ENCODE peak calls at places on chromosome 13, in six cellular contexts. Q is right lobe of liver; F is aorta; D is colonic mucosa; A is left lung; Y is CD4-positive, alpha-beta memory T cell. E is an unnamed sample. For H3K4me1, the result is how much of the 10 kb centered on the place peaks cover.

GRCh38 chr13:29569253-29570057 is 26.0 kb downstream of the SLC7A1 start:
- DNase-seq in Q (no peak), F (no peak), D (peak), A (no peak), Y (no peak), E (no peak)

GRCh38 chr13:93345642-93346220 is 119.1 kb downstream of the GPC6 start:
- DNase-seq in Q (no peak), F (no peak), D (no peak), A (no peak), Y (no peak), E (no peak)

GRCh38 chr13:103931396-103931795 is 865.2 kb upstream of the SLC10A2 start:
- DNase-seq in Q (no peak), F (no peak), D (no peak), A (no peak), Y (no peak), E (no peak)

GRCh38 chr13:86945596-86945995 is 725.6 kb upstream of the SLITRK5 start:
- DNase-seq in Q (no peak), F (no peak), D (no peak), A (no peak), Y (no peak), E (no peak)

GRCh38 chr13:38686635-38687245 is at the start of gene FREM2:
- DNase-seq in Q (peak), F (peak), D (peak), A (peak), Y (no peak), E (peak)

GRCh38 chr13:36531746-36532486 is 99.6 kb downstream of the CCNA1 start:
- DNase-seq in Q (no peak), F (no peak), D (no peak), A (no peak), Y (no peak), E (no peak)

GRCh38 chr13:36101157-36101556 is 30.0 kb downstream of the DCLK1 start:
- DNase-seq in Q (no peak), F (no peak), D (no peak), A (no peak), Y (no peak), E (no peak)

GRCh38 chr13:96000069-96000468 is 53.1 kb downstream of the UGGT2 start:
- DNase-seq in Q (no peak), F (no peak), D (no peak), A (no peak), Y (no peak), E (no peak)

GRCh38 chr13:34634443-34634842 is 307.6 kb upstream of the NBEA start:
- DNase-seq in Q (no peak), F (no peak), D (no peak), A (no peak), Y (no peak), E (no peak)
- H3K4me1 ChIP-seq in Q (under half), F (under half), D (under half), A (under half), Y (under half), E (under half)

GRCh38 chr13:109779074-109779473 is 7.3 kb downstream of the IRS2 start:
- DNase-seq in Q (no peak), F (no peak), D (no peak), A (no peak), Y (peak), E (no peak)
- H3K4me1 ChIP-seq in Q (under half), F (under half), D (under half), A (half or more), Y (half or more), E (under half)

GRCh38 chr13:26499209-26499601 is 58.3 kb upstream of the WASF3 start:
- DNase-seq in Q (no peak), F (no peak), D (no peak), A (no peak), Y (no peak), E (no peak)
- H3K4me1 ChIP-seq in Q (under half), F (under half), D (under half), A (under half), Y (under half), E (under half)

GRCh38 chr13:75704194-75704941 is 68.2 kb downstream of the LMO7 start:
- DNase-seq in Q (no peak), F (no peak), D (no peak), A (no peak), Y (no peak), E (no peak)

GRCh38 chr13:75705908-75706307 is 69.8 kb downstream of the LMO7 start:
- DNase-seq in Q (no peak), F (no peak), D (no peak), A (no peak), Y (no peak), E (no peak)

GRCh38 chr13:75704942-75705320 is 68.8 kb downstream of the LMO7 start:
- DNase-seq in Q (no peak), F (no peak), D (peak), A (peak), Y (no peak), E (peak)

GRCh38 chr13:75703768-75704167 is 67.6 kb downstream of the LMO7 start:
- DNase-seq in Q (no peak), F (no peak), D (no peak), A (no peak), Y (no peak), E (no peak)

GRCh38 chr13:75705395-75705794 is 69.3 kb downstream of the LMO7 start:
- DNase-seq in Q (no peak), F (no peak), D (no peak), A (no peak), Y (no peak), E (no peak)
- H3K4me1 ChIP-seq in Q (under half), F (under half), D (under half), A (under half), Y (under half), E (under half)

GRCh38 chr13:27620377-27621115 is at the start of gene LNX2:
- DNase-seq in Q (peak), F (peak), D (peak), A (peak), Y (peak), E (peak)

GRCh38 chr13:27622881-27623280 is 1.2 kb downstream of the POLR1D start:
- DNase-seq in Q (no peak), F (no peak), D (no peak), A (no peak), Y (no peak), E (no peak)

GRCh38 chr13:27622102-27622820 is 569 bp downstream of the POLR1D start:
- DNase-seq in Q (no peak), F (no peak), D (no peak), A (no peak), Y (no peak), E (no peak)

GRCh38 chr13:27621116-27621365 is 651 bp upstream of the POLR1D start:
- DNase-seq in Q (no peak), F (no peak), D (no peak), A (no peak), Y (no peak), E (no peak)

DNA sequence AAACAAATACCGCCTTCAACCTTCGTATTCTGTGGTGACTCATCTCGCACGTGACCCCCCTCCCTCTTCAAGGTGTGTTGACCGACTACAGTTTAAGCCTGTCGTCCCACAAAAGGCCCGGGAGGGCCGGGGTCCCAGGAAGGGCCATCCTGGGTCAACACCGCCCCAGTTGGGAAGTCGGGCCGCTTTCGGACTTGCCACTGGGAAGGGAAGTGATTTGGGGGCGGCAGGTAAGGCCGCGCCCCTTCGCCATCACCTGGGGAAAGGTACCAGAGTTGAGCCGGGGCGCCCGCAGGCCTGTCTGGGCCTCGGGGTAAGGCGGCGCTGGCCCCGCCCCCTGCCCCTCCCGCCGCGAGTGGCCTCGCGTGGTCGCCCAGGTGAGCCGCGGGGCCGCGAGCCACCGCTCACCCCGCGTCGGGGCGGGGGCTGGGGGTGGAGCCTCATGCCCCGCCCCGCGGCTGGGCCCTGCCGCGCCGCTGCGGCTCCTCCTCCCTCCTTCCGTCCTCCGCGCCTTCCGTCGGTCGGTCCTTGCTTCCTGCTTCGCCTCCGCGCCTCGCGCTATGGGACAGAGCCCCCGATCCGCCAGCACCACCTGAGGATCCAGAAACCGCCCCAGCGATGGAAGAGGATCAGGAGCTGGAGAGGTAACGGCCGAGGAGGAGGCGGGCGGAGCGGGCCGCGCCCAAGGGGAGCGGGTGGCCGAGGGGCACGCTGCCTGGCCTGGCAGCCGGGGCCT is at the start of gene POLR1D:
- DNase-seq in Q (peak), F (peak), D (peak), A (peak), Y (peak), E (peak)
- H3K4me1 ChIP-seq in Q (under half), F (under half), D (under half), A (half or more), Y (half or more), E (under half)

DNA sequence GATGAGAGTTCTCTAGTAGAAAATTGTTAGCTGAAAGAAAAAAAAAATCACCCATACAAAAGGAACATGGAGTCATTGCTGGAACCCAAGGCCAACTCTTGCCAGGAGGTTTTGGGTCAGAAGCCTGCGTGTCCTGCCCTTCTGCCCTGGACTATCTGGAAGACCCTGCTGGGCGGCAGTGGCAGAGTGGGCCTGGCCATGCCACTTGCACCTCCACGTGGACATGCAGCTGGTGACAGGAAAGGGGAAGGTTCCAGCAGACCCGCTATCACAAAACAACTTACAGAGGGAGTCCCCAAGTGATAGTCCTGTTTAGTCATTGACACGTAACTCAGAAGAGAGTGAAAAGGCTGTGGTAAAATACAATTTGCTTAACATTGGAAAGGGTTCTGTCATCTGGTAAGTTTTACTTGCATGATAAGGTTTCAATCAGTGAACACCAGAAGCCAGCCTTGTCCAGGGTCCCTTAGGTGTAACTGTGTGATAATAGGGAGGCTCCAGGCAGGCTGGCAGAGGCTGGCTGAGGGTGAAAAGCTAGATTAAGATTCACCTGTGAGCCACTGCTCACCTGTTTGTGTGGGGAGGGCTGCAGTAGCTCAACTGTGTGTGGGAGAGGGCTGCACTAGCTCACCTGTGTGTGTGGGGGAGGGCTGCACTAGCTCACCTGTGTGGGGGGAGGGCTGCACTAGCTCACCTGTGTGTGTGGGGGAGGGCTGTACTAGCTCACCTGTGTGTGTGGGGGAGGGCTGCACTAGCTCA is 47.8 kb downstream of the COL4A2 start:
- DNase-seq in Q (no peak), F (no peak), D (no peak), A (no peak), Y (no peak), E (no peak)
- H3K4me1 ChIP-seq in Q (under half), F (under half), D (under half), A (under half), Y (under half), E (under half)

DNA sequence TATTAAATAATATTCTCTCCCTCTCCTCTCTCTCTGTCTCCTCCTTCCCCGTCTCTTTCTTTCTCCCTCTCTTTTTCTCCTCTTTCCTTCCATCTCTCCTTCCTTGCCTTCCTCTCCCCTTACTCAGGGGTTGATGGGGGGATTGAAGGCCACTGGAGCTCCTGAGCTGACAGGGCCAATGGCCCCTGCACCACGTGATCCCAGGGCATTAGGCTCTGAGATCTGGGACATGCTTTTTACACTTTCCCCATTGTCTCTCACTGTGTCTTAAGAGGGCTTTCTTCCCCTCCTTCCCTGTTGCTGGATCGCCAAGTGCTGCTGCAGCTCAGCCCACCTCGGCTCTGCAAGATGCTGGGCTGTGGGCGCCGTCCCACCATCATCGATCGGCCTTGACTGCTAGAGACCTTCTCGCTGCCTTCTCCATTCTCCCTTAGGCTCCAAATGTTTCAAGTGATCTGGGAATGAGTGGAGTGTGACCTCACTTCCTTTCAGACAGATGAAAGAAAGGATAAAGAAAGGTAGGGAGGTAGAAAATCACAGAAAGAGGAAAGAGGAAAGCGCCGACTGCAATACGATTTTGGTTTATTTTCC is 42.2 kb downstream of the COL4A1 start:
- DNase-seq in Q (no peak), F (no peak), D (no peak), A (no peak), Y (no peak), E (no peak)
- H3K4me1 ChIP-seq in Q (under half), F (under half), D (under half), A (half or more), Y (under half), E (under half)

GRCh38 chr13:109389892-109390345 is 396.5 kb downstream of the IRS2 start:
- DNase-seq in Q (peak), F (no peak), D (no peak), A (no peak), Y (no peak), E (no peak)
- H3K4me1 ChIP-seq in Q (under half), F (under half), D (under half), A (under half), Y (under half), E (under half)

GRCh38 chr13:51637852-51638496 is 53.7 kb downstream of the WDFY2 start:
- DNase-seq in Q (no peak), F (no peak), D (no peak), A (no peak), Y (no peak), E (no peak)
- H3K4me1 ChIP-seq in Q (under half), F (under half), D (under half), A (under half), Y (under half), E (under half)